ENCODE peak calls at places on chromosomes 1 and 21, in eight cellular contexts. E is GM23338, A is body of pancreas, O is heart right ventricle, F is pancreas, U is fibroblast of mammary gland, D is colonic mucosa, W is choroid plexus epithelial cell. V is an unnamed sample.

GRCh38 chr1:151828931-151829330 is 2.7 kb downstream of the RORC start:
- DNase-seq in U (peak), F (no peak), D (peak), O (peak), A (no peak), E (peak), W (peak), V (peak)

GRCh38 chr1:3011127-3011526 is 10.1 kb upstream of the ACTRT2 start:
- DNase-seq in E (no peak), F (no peak), W (no peak), O (no peak), D (no peak), U (no peak), A (no peak), V (no peak)

GRCh38 chr1:162856260-162856659 is 4.7 kb downstream of the CCDC190 start:
- DNase-seq in A (no peak), O (no peak), W (peak), E (no peak), D (no peak), F (no peak), U (peak), V (peak)

GRCh38 chr1:103529746-103530145 is 4.2 kb downstream of the RNPC3 start:
- DNase-seq in D (no peak), A (peak), O (no peak), W (peak), E (peak), F (peak), U (peak), V (peak)

GRCh38 chr1:153265457-153265856 is 6.0 kb downstream of the LORICRIN start:
- DNase-seq in D (no peak), U (no peak), O (no peak), A (no peak), W (no peak), F (no peak), E (no peak), V (no peak)

GRCh38 chr1:231699769-231700168 is 73.2 kb downstream of the DISC1 start:
- DNase-seq in A (no peak), U (no peak), F (no peak), D (no peak), W (peak), E (no peak), O (no peak), V (peak)

GRCh38 chr1:185440877-185441276 is 123.8 kb upstream of the IVNS1ABP start:
- DNase-seq in D (no peak), W (peak), O (no peak), E (no peak), F (no peak), U (no peak), A (no peak), V (peak)

GRCh38 chr1:23168079-23168461 is 586 bp downstream of the LUZP1 start:
- DNase-seq in U (no peak), A (peak), O (peak), E (no peak), W (no peak), F (peak), D (peak), V (no peak)

GRCh38 chr21:26736449-26736848 is 108.8 kb downstream of the ADAMTS1 start:
- DNase-seq in O (no peak), E (no peak), D (no peak), W (peak), U (no peak), A (no peak), F (no peak), V (no peak)

GRCh38 chr1:230112131-230112701 is 45.2 kb downstream of the GALNT2 start:
- DNase-seq in W (no peak), D (no peak), F (no peak), A (no peak), O (no peak), U (no peak), E (peak), V (no peak)

GRCh38 chr1:51973587-51974474 is 16.7 kb downstream of the RAB3B start:
- DNase-seq in E (no peak), D (no peak), W (no peak), O (no peak), F (no peak), A (no peak), U (peak), V (peak)

GRCh38 chr21:44962481-44962966 is 22.7 kb downstream of the SLX9 start:
- DNase-seq in E (no peak), U (peak), D (no peak), W (peak), F (no peak), O (no peak), A (no peak), V (peak)

GRCh38 chr1:20486457-20487235 is 636 bp upstream of the CAMK2N1 start:
- DNase-seq in D (peak), F (peak), O (peak), U (peak), E (peak), W (no peak), A (peak), V (peak)

GRCh38 chr1:245693941-245694340 is 539.2 kb downstream of the KIF26B start:
- DNase-seq in D (no peak), O (no peak), E (no peak), U (no peak), W (no peak), A (no peak), F (no peak), V (no peak)

GRCh38 chr21:36235058-36235582 is 78.5 kb downstream of the DOP1B start:
- DNase-seq in A (no peak), U (no peak), D (peak), F (no peak), O (no peak), E (no peak), W (peak), V (no peak)
- TF ChIP-seq CTCF in A (no peak), U (no peak), D (no peak), F (no peak), O (no peak), E (no peak), W (no peak), V (no peak)

DNA sequence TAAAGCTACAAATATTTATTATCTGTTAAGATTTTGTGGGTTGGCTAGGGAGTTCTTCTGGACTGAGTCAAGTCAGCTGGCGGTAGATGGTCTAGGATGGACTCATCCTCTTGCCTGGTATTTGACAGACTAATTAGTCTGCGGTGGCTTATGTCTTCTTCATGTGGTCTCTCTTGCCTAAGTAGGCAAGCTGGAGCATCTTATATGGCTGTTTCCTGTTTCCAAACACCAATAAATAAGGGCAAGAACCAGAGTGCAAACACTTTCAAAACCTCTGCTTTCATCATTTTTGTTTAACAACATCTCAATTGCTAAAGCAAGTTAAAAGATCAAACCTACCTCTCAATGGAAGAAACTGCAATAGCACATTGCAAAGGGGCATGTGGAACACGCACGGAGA is 484.8 kb downstream of the PTPRC start:
- DNase-seq in U (peak), D (no peak), O (no peak), F (no peak), A (no peak), E (no peak), W (peak), V (peak)
- H3K4me3 ChIP-seq in U (no peak), D (no peak), O (no peak), F (no peak), A (no peak), E (no peak), W (no peak), V (no peak)

GRCh38 chr1:166876540-166876838 is 425 bp upstream of the TADA1 start:
- DNase-seq in F (no peak), E (no peak), O (no peak), W (no peak), U (no peak), D (no peak), A (no peak), V (no peak)
- TF ChIP-seq CTCF in F (no peak), E (peak), O (no peak), W (no peak), U (peak), D (no peak), A (no peak), V (no peak)

GRCh38 chr21:32549454-32549853 is 35.9 kb downstream of the TCP10L start:
- DNase-seq in W (no peak), D (no peak), E (no peak), U (no peak), A (no peak), F (no peak), O (no peak), V (no peak)
- H3K4me3 ChIP-seq in W (no peak), D (no peak), E (no peak), U (no peak), A (no peak), F (no peak), O (no peak), V (no peak)

GRCh38 chr1:220788146-220788545 is 1.4 kb downstream of the MTARC1 start:
- DNase-seq in E (no peak), U (peak), O (no peak), A (no peak), D (no peak), W (peak), F (no peak), V (no peak)

GRCh38 chr1:220787069-220787614 is 429 bp downstream of the MTARC1 start:
- DNase-seq in W (no peak), A (peak), U (no peak), E (peak), F (peak), D (peak), O (no peak), V (no peak)

GRCh38 chr1:220785166-220786056 is 1.3 kb upstream of the MTARC1 start:
- DNase-seq in D (peak), E (no peak), A (no peak), F (no peak), U (no peak), W (no peak), O (no peak), V (no peak)

GRCh38 chr1:220786057-220786336 is 716 bp upstream of the MTARC1 start:
- DNase-seq in D (peak), E (no peak), U (no peak), F (no peak), W (no peak), A (no peak), O (no peak), V (no peak)

GRCh38 chr1:220786337-220787068 is at the start of gene MTARC1:
- DNase-seq in E (peak), W (peak), U (peak), O (peak), A (peak), F (peak), D (peak), V (peak)
- TF ChIP-seq CTCF in E (no peak), W (no peak), U (no peak), O (peak), A (no peak), F (no peak), D (no peak), V (no peak)

GRCh38 chr1:61083799-61084385 is 1.5 kb downstream of the NFIA start:
- DNase-seq in W (no peak), U (no peak), A (no peak), F (no peak), E (peak), O (no peak), D (peak), V (peak)
- H3K4me3 ChIP-seq in W (peak), U (peak), A (no peak), F (peak), E (peak), O (peak), D (peak), V (peak)

GRCh38 chr21:38170283-38170682 is 86.5 kb upstream of the KCNJ15 start:
- DNase-seq in A (no peak), W (peak), O (peak), F (no peak), E (peak), D (no peak), U (peak), V (peak)

GRCh38 chr21:38171723-38172344 is 85.0 kb upstream of the KCNJ15 start:
- DNase-seq in W (peak), D (no peak), O (no peak), A (no peak), U (peak), F (no peak), E (peak), V (peak)

GRCh38 chr21:38175321-38175720 is 81.5 kb upstream of the KCNJ15 start:
- DNase-seq in O (no peak), A (no peak), E (no peak), F (no peak), U (peak), W (no peak), D (no peak), V (no peak)

GRCh38 chr21:38167345-38167744 is 89.4 kb upstream of the KCNJ15 start:
- DNase-seq in A (no peak), F (no peak), E (no peak), O (no peak), W (no peak), U (no peak), D (no peak), V (no peak)

GRCh38 chr21:38170705-38171682 is 85.8 kb upstream of the KCNJ15 start:
- DNase-seq in W (peak), U (peak), A (no peak), O (no peak), F (no peak), E (peak), D (no peak), V (peak)
- TF ChIP-seq CTCF in W (peak), U (peak), A (no peak), O (no peak), F (no peak), E (no peak), D (no peak), V (peak)

GRCh38 chr1:16980473-16981268 is at the start of gene MFAP2:
- DNase-seq in O (no peak), D (no peak), A (no peak), W (no peak), F (peak), E (peak), U (peak), V (peak)
- H3K4me3 ChIP-seq in O (peak), D (peak), A (peak), W (peak), F (peak), E (peak), U (peak), V (peak)

GRCh38 chr1:172090511-172090817 is 249.2 kb downstream of the DNM3 start:
- DNase-seq in W (no peak), U (no peak), E (no peak), A (no peak), D (no peak), O (no peak), F (no peak), V (no peak)
- TF ChIP-seq CTCF in W (no peak), U (no peak), E (no peak), A (no peak), D (peak), O (no peak), F (peak), V (no peak)

V was measured in astrocyte of the spinal cord.